ENCODE peak calls at places on chromosomes 12 and 14, in four cellular contexts. A is stomach, P is dorsolateral prefrontal cortex, K is right cardiac atrium. T is an unnamed sample.

GRCh38 chr14:104131968-104132732 is 6.2 kb upstream of the KIF26A start:
- DNase-seq in A (no peak), K (peak), P (no peak), T (no peak)

GRCh38 chr14:103746706-103747105 is 31.1 kb downstream of the ZFYVE21 start:
- DNase-seq in P (no peak), K (no peak), A (no peak), T (no peak)

GRCh38 chr12:65607271-65607880 is 216.9 kb upstream of the HMGA2 start:
- DNase-seq in P (no peak), K (no peak), A (peak), T (no peak)

GRCh38 chr12:75656650-75657049 is 145.2 kb upstream of the KRR1 start:
- DNase-seq in A (no peak), K (no peak), P (no peak), T (no peak)

GRCh38 chr12:124745891-124746570 is 117.6 kb downstream of the SCARB1 start:
- DNase-seq in A (peak), K (peak), P (peak), T (peak)

GRCh38 chr12:123022846-123023245 is 42.4 kb downstream of the ARL6IP4 start:
- DNase-seq in K (no peak), A (no peak), P (no peak), T (no peak)

GRCh38 chr14:61430066-61430757 is 108.8 kb downstream of the PRKCH start:
- DNase-seq in P (no peak), A (no peak), K (no peak), T (no peak)

GRCh38 chr12:8779862-8780261 is 42.6 kb upstream of the A2ML1 start:
- DNase-seq in A (no peak), K (no peak), P (no peak), T (no peak)

GRCh38 chr14:102663031-102663430 is 70.6 kb downstream of the RCOR1 start:
- DNase-seq in A (no peak), K (no peak), P (no peak), T (no peak)

GRCh38 chr14:91241848-91242247 is 2.7 kb downstream of the GPR68 start:
- DNase-seq in A (no peak), K (no peak), P (no peak), T (no peak)
- H3K4me3 ChIP-seq in A (peak), K (no peak), P (no peak), T (no peak)

DNA sequence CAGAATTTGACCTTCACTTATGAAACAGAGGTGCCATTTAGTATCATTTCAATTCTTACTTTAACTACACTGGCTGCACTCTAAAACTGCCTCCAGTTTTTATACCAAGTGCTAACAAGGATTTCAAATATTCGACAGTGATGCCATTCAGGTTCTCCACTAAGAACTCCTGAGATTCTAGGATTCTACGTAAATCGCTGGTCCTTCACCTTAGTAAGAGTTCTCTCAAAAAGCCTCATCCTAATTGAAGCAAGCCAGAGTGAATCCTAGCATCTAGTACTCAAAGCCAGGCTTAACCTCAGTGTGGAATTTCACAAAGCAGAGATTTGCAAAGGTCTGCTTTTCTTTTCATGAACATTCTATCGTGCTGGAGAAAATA is 3.5 kb downstream of the SLC38A2 start:
- DNase-seq in K (no peak), A (no peak), P (no peak), T (no peak)
- H3K27ac ChIP-seq in K (no peak), A (peak), P (peak), T (peak)

GRCh38 chr12:51906452-51907082 is 737 bp upstream of the ACVRL1 start:
- DNase-seq in A (no peak), P (no peak), K (no peak), T (peak)

GRCh38 chr12:51907083-51907863 is at the start of gene ACVRL1:
- DNase-seq in A (no peak), P (no peak), K (peak), T (no peak)

GRCh38 chr12:51904951-51905471 is 2.3 kb upstream of the ACVRL1 start:
- DNase-seq in K (no peak), P (no peak), A (no peak), T (no peak)

GRCh38 chr12:51907864-51908425 is 641 bp downstream of the ACVRL1 start:
- DNase-seq in P (no peak), K (no peak), A (no peak), T (no peak)

GRCh38 chr12:51905507-51906438 is 1.5 kb upstream of the ACVRL1 start:
- DNase-seq in P (no peak), A (peak), K (peak), T (peak)
- H3K4me3 ChIP-seq in P (no peak), A (no peak), K (peak), T (peak)

GRCh38 chr12:46958093-46958492 is 121.3 kb upstream of the PCED1B start:
- DNase-seq in K (no peak), P (no peak), A (no peak), T (no peak)

GRCh38 chr12:46952880-46953517 is 126.4 kb upstream of the PCED1B start:
- DNase-seq in P (no peak), A (no peak), K (no peak), T (no peak)

GRCh38 chr12:46959484-46959883 is 119.9 kb upstream of the PCED1B start:
- DNase-seq in A (no peak), K (no peak), P (no peak), T (no peak)

GRCh38 chr12:46958599-46959290 is 120.7 kb upstream of the PCED1B start:
- DNase-seq in K (no peak), A (no peak), P (no peak), T (no peak)

GRCh38 chr12:46956451-46957035 is 122.9 kb upstream of the PCED1B start:
- DNase-seq in K (no peak), P (no peak), A (no peak), T (no peak)
- H3K27ac ChIP-seq in K (no peak), P (no peak), A (no peak), T (no peak)

GRCh38 chr14:55574988-55575387 is 5.0 kb upstream of the KTN1 start:
- DNase-seq in P (no peak), A (no peak), K (no peak), T (no peak)

GRCh38 chr14:55568618-55569017 is 11.4 kb upstream of the KTN1 start:
- DNase-seq in K (no peak), A (no peak), P (no peak), T (no peak)

GRCh38 chr14:55577229-55577628 is 2.8 kb upstream of the KTN1 start:
- DNase-seq in A (no peak), P (no peak), K (no peak), T (no peak)

GRCh38 chr14:55571125-55571889 is 8.7 kb upstream of the KTN1 start:
- DNase-seq in P (no peak), K (no peak), A (no peak), T (no peak)

GRCh38 chr14:55572578-55572977 is 7.4 kb upstream of the KTN1 start:
- DNase-seq in P (no peak), A (peak), K (no peak), T (no peak)
- H3K4me3 ChIP-seq in P (no peak), A (no peak), K (no peak), T (no peak)

DNA sequence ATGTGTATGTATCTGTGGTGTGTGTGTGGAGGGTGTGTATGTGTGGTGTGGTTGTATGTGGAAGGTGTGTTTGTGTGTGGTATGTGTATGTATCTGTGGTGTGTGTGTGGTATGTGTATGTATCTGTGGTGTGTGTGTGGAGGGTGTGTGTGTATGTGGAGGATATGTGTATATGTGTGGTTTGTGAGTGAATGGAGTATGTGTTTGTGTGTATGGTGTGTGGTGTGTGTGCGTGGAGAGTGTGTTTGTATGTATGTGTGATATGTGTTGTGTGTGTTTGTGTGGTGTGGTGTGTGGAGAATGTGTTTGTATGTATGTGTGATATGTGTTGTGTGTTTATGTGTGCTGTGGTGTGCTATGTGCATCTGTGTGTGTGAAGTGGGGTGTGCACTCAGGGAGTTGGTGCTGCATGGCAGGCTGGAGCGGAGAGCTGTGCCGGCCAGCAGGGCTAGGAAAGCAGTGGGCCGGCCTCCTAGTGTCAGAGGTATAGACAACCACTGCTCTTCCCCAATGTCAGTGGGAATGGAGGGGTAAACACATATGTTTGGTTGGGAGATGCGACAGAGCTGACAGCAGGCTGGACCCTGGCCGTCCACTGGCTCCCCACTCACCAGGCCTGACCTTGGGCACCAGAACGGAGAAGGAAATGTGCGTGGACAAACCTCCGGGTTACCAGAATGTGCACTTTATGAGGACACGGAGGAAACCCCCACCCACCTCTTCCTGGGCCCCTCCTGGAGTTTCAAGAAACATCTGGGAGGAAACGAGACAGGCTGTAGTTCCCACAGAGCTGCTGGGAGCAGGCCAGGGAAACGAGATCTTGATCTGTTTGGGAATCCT is 60.7 kb downstream of the CLMN start:
- DNase-seq in A (peak), K (no peak), P (no peak), T (peak)
- H3K27ac ChIP-seq in A (no peak), K (no peak), P (peak), T (no peak)

DNA sequence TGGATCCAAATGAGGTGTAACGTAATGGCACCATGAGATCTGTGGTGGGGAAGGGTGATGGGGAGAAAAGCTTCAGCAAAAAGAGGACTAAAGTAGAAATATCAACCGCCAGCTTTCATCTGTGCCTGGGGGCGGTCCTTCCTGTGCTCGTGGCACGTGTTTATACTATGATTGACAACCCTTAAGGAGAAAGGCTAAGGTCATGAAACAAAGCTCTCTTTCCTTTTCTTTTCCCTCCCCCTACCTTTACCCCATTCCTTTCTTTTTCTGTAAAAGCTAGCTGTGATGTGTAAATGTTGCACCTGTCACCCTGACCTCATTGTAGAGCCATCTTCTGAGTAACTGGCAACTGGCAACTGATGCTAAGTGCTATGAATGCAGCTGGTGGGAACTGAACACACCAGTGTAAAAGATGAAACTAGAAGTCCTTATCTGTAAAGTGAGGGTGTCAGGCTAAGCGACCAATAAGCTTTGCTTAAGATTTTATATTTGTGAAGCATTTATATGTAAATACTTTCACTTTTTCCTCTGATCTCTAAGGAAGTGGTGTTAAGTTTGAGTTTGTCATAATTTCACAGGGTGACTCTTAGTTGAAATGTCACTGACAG is 102.8 kb upstream of the BCAT1 start:
- DNase-seq in P (no peak), K (no peak), A (no peak), T (no peak)
- H3K4me3 ChIP-seq in P (no peak), K (peak), A (peak), T (peak)

T was measured in coronary artery.